ENCODE peak calls at places on chromosomes 3 and 15, in eight cellular contexts. One of them, this sample, is unnamed.

GRCh38 chr15:68791431-68792283 is 29.0 kb downstream of the ANP32A start:
- DNase-seq in brain microvascular endothelial cell: no peak
- DNase-seq in IMR-90: no peak
- DNase-seq in HL-60: peak
- DNase-seq in lower lobe of right lung: no peak
- DNase-seq in ovary: no peak
- DNase-seq in keratinocyte: no peak
- DNase-seq in neural progenitor cell: no peak
- DNase-seq in this sample: no peak

GRCh38 chr15:81268881-81269601 is 54.9 kb downstream of the STARD5 start:
- DNase-seq in IMR-90: no peak
- DNase-seq in keratinocyte: no peak
- DNase-seq in brain microvascular endothelial cell: no peak
- DNase-seq in neural progenitor cell: no peak
- DNase-seq in HL-60: peak
- DNase-seq in lower lobe of right lung: no peak
- DNase-seq in ovary: no peak
- DNase-seq in this sample: no peak

GRCh38 chr3:50213383-50213782 is 8.3 kb downstream of the SLC38A3 start:
- DNase-seq in lower lobe of right lung: no peak
- DNase-seq in HL-60: no peak
- DNase-seq in brain microvascular endothelial cell: no peak
- DNase-seq in neural progenitor cell: no peak
- DNase-seq in IMR-90: no peak
- DNase-seq in ovary: no peak
- DNase-seq in keratinocyte: no peak
- DNase-seq in this sample: no peak

GRCh38 chr15:41979493-41980266 is 7.3 kb upstream of the EHD4 start:
- DNase-seq in brain microvascular endothelial cell: no peak
- DNase-seq in ovary: no peak
- DNase-seq in HL-60: no peak
- DNase-seq in neural progenitor cell: no peak
- DNase-seq in IMR-90: no peak
- DNase-seq in lower lobe of right lung: no peak
- DNase-seq in keratinocyte: no peak
- DNase-seq in this sample: no peak

GRCh38 chr3:167882057-167882667 is 146.6 kb downstream of the SERPINI1 start:
- DNase-seq in HL-60: no peak
- DNase-seq in brain microvascular endothelial cell: peak
- DNase-seq in IMR-90: peak
- DNase-seq in ovary: no peak
- DNase-seq in neural progenitor cell: peak
- DNase-seq in keratinocyte: no peak
- DNase-seq in lower lobe of right lung: no peak
- DNase-seq in this sample: no peak

GRCh38 chr3:112736802-112737566 is 96.0 kb upstream of the CCDC80 start:
- DNase-seq in keratinocyte: no peak
- DNase-seq in HL-60: no peak
- DNase-seq in ovary: no peak
- DNase-seq in lower lobe of right lung: no peak
- DNase-seq in brain microvascular endothelial cell: no peak
- DNase-seq in neural progenitor cell: no peak
- DNase-seq in IMR-90: no peak
- DNase-seq in this sample: no peak

GRCh38 chr3:5750874-5751273 is 563.4 kb downstream of the EDEM1 start:
- DNase-seq in neural progenitor cell: no peak
- DNase-seq in lower lobe of right lung: no peak
- DNase-seq in IMR-90: no peak
- DNase-seq in ovary: no peak
- DNase-seq in keratinocyte: no peak
- DNase-seq in HL-60: no peak
- DNase-seq in brain microvascular endothelial cell: no peak
- DNase-seq in this sample: no peak

GRCh38 chr3:134378384-134378783 is 4.1 kb upstream of the AMOTL2 start:
- DNase-seq in keratinocyte: no peak
- DNase-seq in brain microvascular endothelial cell: no peak
- DNase-seq in lower lobe of right lung: peak
- DNase-seq in neural progenitor cell: peak
- DNase-seq in ovary: no peak
- DNase-seq in HL-60: peak
- DNase-seq in IMR-90: no peak
- DNase-seq in this sample: peak

GRCh38 chr3:114660808-114661207 is 367.0 kb downstream of the TIGIT start:
- DNase-seq in neural progenitor cell: peak
- DNase-seq in keratinocyte: no peak
- DNase-seq in HL-60: no peak
- DNase-seq in lower lobe of right lung: no peak
- DNase-seq in brain microvascular endothelial cell: no peak
- DNase-seq in IMR-90: no peak
- DNase-seq in ovary: no peak
- DNase-seq in this sample: no peak

GRCh38 chr15:38154255-38154654 is 98.4 kb upstream of the SPRED1 start:
- DNase-seq in HL-60: no peak
- DNase-seq in lower lobe of right lung: no peak
- DNase-seq in keratinocyte: no peak
- DNase-seq in brain microvascular endothelial cell: no peak
- DNase-seq in ovary: no peak
- DNase-seq in neural progenitor cell: no peak
- DNase-seq in IMR-90: no peak
- DNase-seq in this sample: no peak

GRCh38 chr3:125003369-125003853 is 52.4 kb downstream of the HEG1 start:
- DNase-seq in HL-60: no peak
- DNase-seq in brain microvascular endothelial cell: no peak
- DNase-seq in ovary: peak
- DNase-seq in IMR-90: peak
- DNase-seq in keratinocyte: no peak
- DNase-seq in neural progenitor cell: no peak
- DNase-seq in lower lobe of right lung: no peak
- DNase-seq in this sample: no peak

GRCh38 chr3:188432826-188433525 is 279.0 kb downstream of the LPP start:
- DNase-seq in HL-60: peak
- DNase-seq in lower lobe of right lung: no peak
- DNase-seq in IMR-90: peak
- DNase-seq in ovary: no peak
- DNase-seq in brain microvascular endothelial cell: peak
- DNase-seq in neural progenitor cell: no peak
- DNase-seq in keratinocyte: no peak
- DNase-seq in this sample: no peak

GRCh38 chr3:117128133-117128532 is 418.6 kb downstream of the TUSC7 start:
- DNase-seq in neural progenitor cell: no peak
- DNase-seq in keratinocyte: no peak
- DNase-seq in brain microvascular endothelial cell: no peak
- DNase-seq in HL-60: no peak
- DNase-seq in lower lobe of right lung: no peak
- DNase-seq in ovary: no peak
- DNase-seq in IMR-90: peak
- DNase-seq in this sample: no peak

GRCh38 chr3:40843851-40844548 is 319.2 kb downstream of the ZNF621 start:
- DNase-seq in brain microvascular endothelial cell: no peak
- DNase-seq in neural progenitor cell: no peak
- DNase-seq in ovary: no peak
- DNase-seq in IMR-90: no peak
- DNase-seq in keratinocyte: peak
- DNase-seq in HL-60: no peak
- DNase-seq in lower lobe of right lung: no peak
- DNase-seq in this sample: no peak

GRCh38 chr15:75647370-75648155 is at the start of gene SNX33:
- DNase-seq in lower lobe of right lung: peak
- DNase-seq in IMR-90: peak
- DNase-seq in ovary: peak
- DNase-seq in keratinocyte: no peak
- DNase-seq in brain microvascular endothelial cell: peak
- DNase-seq in HL-60: peak
- DNase-seq in neural progenitor cell: peak
- DNase-seq in this sample: peak

GRCh38 chr15:80173022-80173759 is 20.4 kb downstream of the FAH start:
- DNase-seq in ovary: peak
- DNase-seq in HL-60: peak
- DNase-seq in neural progenitor cell: peak
- DNase-seq in brain microvascular endothelial cell: peak
- DNase-seq in lower lobe of right lung: peak
- DNase-seq in IMR-90: peak
- DNase-seq in keratinocyte: no peak
- DNase-seq in this sample: peak

GRCh38 chr15:101031203-101031602 is 112.0 kb downstream of the LRRK1 start:
- DNase-seq in keratinocyte: no peak
- DNase-seq in lower lobe of right lung: no peak
- DNase-seq in brain microvascular endothelial cell: no peak
- DNase-seq in ovary: no peak
- DNase-seq in neural progenitor cell: no peak
- DNase-seq in IMR-90: peak
- DNase-seq in HL-60: no peak
- DNase-seq in this sample: no peak

DNA sequence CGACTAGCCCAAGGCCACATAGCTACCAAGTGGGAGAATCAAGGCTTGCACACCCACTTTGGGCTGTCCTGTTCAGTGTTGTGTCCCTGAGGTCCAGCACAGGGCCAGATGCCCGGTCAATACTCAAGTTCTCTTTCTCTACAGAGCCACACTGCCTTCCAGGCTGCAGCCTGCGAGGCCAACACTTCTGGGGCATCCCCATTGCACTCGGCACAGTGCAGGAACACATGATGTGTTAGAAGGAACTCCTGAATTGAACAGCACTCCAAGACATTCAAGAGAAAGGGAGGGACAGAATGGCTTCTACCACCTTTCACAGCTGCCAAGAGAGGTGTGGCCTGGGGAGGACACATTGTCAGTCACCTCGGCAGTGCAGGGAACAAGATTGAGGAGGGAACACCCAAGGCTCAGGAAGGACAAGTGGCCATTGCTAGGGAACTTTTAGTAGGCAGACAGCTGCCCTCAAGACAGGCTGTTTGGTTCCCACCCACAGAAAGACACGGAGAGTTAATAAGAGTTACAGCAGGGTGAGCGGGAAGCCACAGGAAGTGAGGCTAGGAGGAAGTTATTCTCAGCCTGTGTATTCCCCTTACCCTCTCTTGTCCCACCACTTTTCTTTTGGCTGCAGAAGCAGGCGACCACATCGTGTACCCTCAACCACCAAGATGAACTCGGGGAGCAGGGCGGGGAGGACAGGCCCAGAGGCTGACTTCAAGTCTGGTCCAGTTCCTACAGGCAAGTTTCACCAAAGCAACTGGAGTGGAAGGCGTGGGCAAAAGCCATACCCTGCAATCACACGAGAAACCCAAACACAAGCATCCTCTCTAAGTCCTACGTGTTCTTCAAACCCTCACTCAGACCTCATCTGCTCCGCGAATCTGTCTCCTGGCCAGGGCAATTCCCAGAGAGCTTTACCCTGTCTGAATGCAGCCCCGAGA is 69.4 kb downstream of the SRGAP3 start:
- DNase-seq in neural progenitor cell: no peak
- DNase-seq in IMR-90: no peak
- DNase-seq in ovary: no peak
- DNase-seq in brain microvascular endothelial cell: no peak
- DNase-seq in HL-60: peak
- DNase-seq in keratinocyte: no peak
- DNase-seq in lower lobe of right lung: no peak
- DNase-seq in this sample: no peak
- H3K4me3 ChIP-seq in neural progenitor cell: no peak
- H3K4me3 ChIP-seq in IMR-90: no peak
- H3K4me3 ChIP-seq in ovary: no peak
- H3K4me3 ChIP-seq in brain microvascular endothelial cell: no peak
- H3K4me3 ChIP-seq in HL-60: no peak
- H3K4me3 ChIP-seq in keratinocyte: no peak
- H3K4me3 ChIP-seq in lower lobe of right lung: no peak
- H3K4me3 ChIP-seq in this sample: no peak

GRCh38 chr15:85443593-85444328 is 63.4 kb downstream of the AKAP13 start:
- DNase-seq in lower lobe of right lung: no peak
- DNase-seq in IMR-90: peak
- DNase-seq in keratinocyte: peak
- DNase-seq in HL-60: no peak
- DNase-seq in ovary: no peak
- DNase-seq in brain microvascular endothelial cell: peak
- DNase-seq in neural progenitor cell: peak
- DNase-seq in this sample: no peak
- H3K4me3 ChIP-seq in lower lobe of right lung: no peak
- H3K4me3 ChIP-seq in IMR-90: no peak
- H3K4me3 ChIP-seq in keratinocyte: no peak
- H3K4me3 ChIP-seq in HL-60: no peak
- H3K4me3 ChIP-seq in ovary: no peak
- H3K4me3 ChIP-seq in brain microvascular endothelial cell: no peak
- H3K4me3 ChIP-seq in neural progenitor cell: peak
- H3K4me3 ChIP-seq in this sample: no peak

GRCh38 chr3:129594907-129595390 is 11.5 kb downstream of the PLXND1 start:
- DNase-seq in neural progenitor cell: no peak
- DNase-seq in brain microvascular endothelial cell: no peak
- DNase-seq in HL-60: no peak
- DNase-seq in ovary: no peak
- DNase-seq in lower lobe of right lung: no peak
- DNase-seq in keratinocyte: no peak
- DNase-seq in IMR-90: no peak
- DNase-seq in this sample: no peak

GRCh38 chr3:129591932-129592331 is 14.5 kb downstream of the PLXND1 start:
- DNase-seq in ovary: no peak
- DNase-seq in IMR-90: no peak
- DNase-seq in brain microvascular endothelial cell: no peak
- DNase-seq in neural progenitor cell: no peak
- DNase-seq in lower lobe of right lung: no peak
- DNase-seq in keratinocyte: no peak
- DNase-seq in HL-60: no peak
- DNase-seq in this sample: no peak

GRCh38 chr3:129592362-129593150 is 13.9 kb downstream of the PLXND1 start:
- DNase-seq in brain microvascular endothelial cell: no peak
- DNase-seq in IMR-90: no peak
- DNase-seq in keratinocyte: no peak
- DNase-seq in neural progenitor cell: peak
- DNase-seq in lower lobe of right lung: peak
- DNase-seq in ovary: peak
- DNase-seq in HL-60: peak
- DNase-seq in this sample: peak

GRCh38 chr3:129593230-129593594 is 13.3 kb downstream of the PLXND1 start:
- DNase-seq in keratinocyte: no peak
- DNase-seq in brain microvascular endothelial cell: no peak
- DNase-seq in HL-60: no peak
- DNase-seq in neural progenitor cell: no peak
- DNase-seq in lower lobe of right lung: no peak
- DNase-seq in ovary: no peak
- DNase-seq in IMR-90: no peak
- DNase-seq in this sample: no peak

GRCh38 chr3:129593595-129594339 is 12.7 kb downstream of the PLXND1 start:
- DNase-seq in ovary: no peak
- DNase-seq in keratinocyte: no peak
- DNase-seq in IMR-90: no peak
- DNase-seq in neural progenitor cell: peak
- DNase-seq in lower lobe of right lung: peak
- DNase-seq in brain microvascular endothelial cell: no peak
- DNase-seq in HL-60: peak
- DNase-seq in this sample: no peak
- H3K4me3 ChIP-seq in ovary: no peak
- H3K4me3 ChIP-seq in keratinocyte: no peak
- H3K4me3 ChIP-seq in IMR-90: no peak
- H3K4me3 ChIP-seq in neural progenitor cell: no peak
- H3K4me3 ChIP-seq in lower lobe of right lung: peak
- H3K4me3 ChIP-seq in brain microvascular endothelial cell: no peak
- H3K4me3 ChIP-seq in HL-60: no peak
- H3K4me3 ChIP-seq in this sample: no peak

DNA sequence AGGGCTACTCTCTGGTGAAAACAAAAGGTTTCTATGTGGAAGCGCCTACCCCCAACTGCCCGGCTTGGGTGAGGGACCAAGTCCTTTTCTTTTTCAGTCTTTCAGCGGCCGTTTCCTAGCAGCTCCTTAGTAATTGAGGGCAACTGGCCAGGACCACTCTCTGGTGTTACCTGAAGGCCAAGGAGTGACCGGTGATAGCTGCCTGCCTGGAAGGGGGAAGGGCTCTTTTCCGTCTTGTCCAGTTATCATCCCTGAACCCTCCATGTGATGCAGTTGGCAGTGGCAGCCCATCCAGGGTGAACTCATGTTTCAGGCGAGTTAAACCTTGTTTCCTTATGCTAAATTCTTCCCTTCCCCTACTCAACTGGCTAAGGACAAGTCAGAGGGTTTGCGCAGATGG is 33.3 kb downstream of the RHCG start:
- DNase-seq in ovary: no peak
- DNase-seq in IMR-90: no peak
- DNase-seq in keratinocyte: no peak
- DNase-seq in lower lobe of right lung: no peak
- DNase-seq in neural progenitor cell: no peak
- DNase-seq in brain microvascular endothelial cell: no peak
- DNase-seq in HL-60: no peak
- DNase-seq in this sample: no peak
- H3K4me3 ChIP-seq in ovary: no peak
- H3K4me3 ChIP-seq in IMR-90: no peak
- H3K4me3 ChIP-seq in keratinocyte: no peak
- H3K4me3 ChIP-seq in lower lobe of right lung: no peak
- H3K4me3 ChIP-seq in neural progenitor cell: no peak
- H3K4me3 ChIP-seq in brain microvascular endothelial cell: no peak
- H3K4me3 ChIP-seq in HL-60: no peak
- H3K4me3 ChIP-seq in this sample: no peak

This sample was measured in left lung.